ENCODE peak calls at places on chromosomes 2 and 18, in eight cellular contexts. Z is stimulated activated CD8-positive, alpha-beta memory T cell treated with anti-CD3 and anti-CD28 coated beads, Interleukin-4, amount 100 ng/mL, for 4 hours; H is GM13977; C is iris pigment epithelial cell; Y is amniotic stem cell; M is AG04449; I is putamen; L is NCI-H2081 treated with DMSO at 0.1 percent for 48 hours. S is an unnamed sample.

GRCh38 chr2:50691518-50691917 is 340.4 kb downstream of the NRXN1 start:
- DNase-seq in Z (no peak), H (no peak), C (no peak), Y (no peak), M (no peak), I (peak), L (no peak), S (no peak)

GRCh38 chr2:173959909-173960308 is 5.3 kb downstream of the SP3 start:
- DNase-seq in Z (no peak), H (no peak), C (no peak), Y (no peak), M (no peak), I (no peak), L (no peak), S (no peak)

GRCh38 chr18:293557-293956 is 25.7 kb upstream of the THOC1 start:
- DNase-seq in Z (no peak), H (no peak), C (peak), Y (no peak), M (no peak), I (no peak), L (no peak), S (no peak)

GRCh38 chr2:44730583-44730982 is 210.9 kb upstream of the SIX3 start:
- DNase-seq in Z (no peak), H (no peak), C (no peak), Y (no peak), M (no peak), I (no peak), L (no peak), S (no peak)

GRCh38 chr2:67841711-67842110 is 221.1 kb downstream of the C1D start:
- DNase-seq in Z (no peak), H (no peak), C (no peak), Y (no peak), M (no peak), I (no peak), L (no peak), S (no peak)

GRCh38 chr18:45449761-45450227 is 165.5 kb upstream of the SLC14A2 start:
- DNase-seq in Z (no peak), H (no peak), C (peak), Y (no peak), M (no peak), I (no peak), L (no peak), S (peak)

GRCh38 chr18:33212363-33212762 is 228.2 kb downstream of the CCDC178 start:
- DNase-seq in Z (no peak), H (no peak), C (no peak), Y (no peak), M (no peak), I (no peak), L (no peak), S (no peak)

GRCh38 chr2:75190271-75190990 is 8.9 kb downstream of the TACR1 start:
- DNase-seq in Z (no peak), H (no peak), C (no peak), Y (no peak), M (no peak), I (no peak), L (no peak), S (no peak)

GRCh38 chr2:36476411-36476810 is 120.8 kb downstream of the CRIM1 start:
- DNase-seq in Z (no peak), H (no peak), C (no peak), Y (no peak), M (no peak), I (no peak), L (no peak), S (no peak)

GRCh38 chr18:62944454-62944853 is 229.1 kb downstream of the PHLPP1 start:
- DNase-seq in Z (no peak), H (no peak), C (no peak), Y (no peak), M (no peak), I (no peak), L (no peak), S (no peak)

GRCh38 chr2:142069489-142069888 is 61.3 kb downstream of the LRP1B start:
- DNase-seq in Z (no peak), H (no peak), C (no peak), Y (no peak), M (no peak), I (no peak), L (no peak), S (no peak)

GRCh38 chr2:241036397-241036963 is 38.1 kb downstream of the SNED1 start:
- DNase-seq in Z (peak), H (peak), C (no peak), Y (no peak), M (no peak), I (no peak), L (no peak), S (no peak)

GRCh38 chr18:48022531-48023330 is 92.3 kb upstream of the SMAD2 start:
- DNase-seq in Z (no peak), H (peak), C (peak), Y (peak), M (no peak), I (peak), L (no peak), S (no peak)

GRCh38 chr2:102258025-102258385 is 53.4 kb upstream of the IL1RL1 start:
- DNase-seq in Z (no peak), H (no peak), C (no peak), Y (no peak), M (no peak), I (no peak), L (no peak), S (no peak)

GRCh38 chr2:8197101-8197500 is 484.8 kb upstream of the ID2 start:
- DNase-seq in Z (no peak), H (no peak), C (no peak), Y (no peak), M (no peak), I (no peak), L (no peak), S (no peak)

GRCh38 chr2:129923265-129924141 is 56.0 kb upstream of the RAB6C start:
- DNase-seq in Z (no peak), H (peak), C (peak), Y (peak), M (no peak), I (peak), L (no peak), S (no peak)

GRCh38 chr2:15096873-15097272 is 464.3 kb downstream of the NBAS start:
- DNase-seq in Z (no peak), H (no peak), C (no peak), Y (no peak), M (no peak), I (no peak), L (no peak), S (no peak)

GRCh38 chr2:24839729-24840128 is 46.5 kb downstream of the CENPO start:
- DNase-seq in Z (no peak), H (no peak), C (no peak), Y (no peak), M (no peak), I (no peak), L (no peak), S (no peak)

GRCh38 chr18:77263471-77263774 is 13.8 kb downstream of the GALR1 start:
- DNase-seq in Z (no peak), H (no peak), C (no peak), Y (no peak), M (no peak), I (no peak), L (no peak), S (no peak)

GRCh38 chr2:238299803-238300202 is 11.4 kb upstream of the PER2 start:
- DNase-seq in Z (no peak), H (no peak), C (no peak), Y (no peak), M (no peak), I (no peak), L (no peak), S (no peak)

GRCh38 chr2:149383340-149383739 is 53.0 kb downstream of the LYPD6 start:
- DNase-seq in Z (no peak), H (no peak), C (peak), Y (no peak), M (peak), I (no peak), L (no peak), S (no peak)

GRCh38 chr18:24270937-24271380 is 126.7 kb downstream of the OSBPL1A start:
- DNase-seq in Z (no peak), H (no peak), C (peak), Y (no peak), M (no peak), I (peak), L (no peak), S (no peak)

GRCh38 chr2:38997784-38998183 is 108.1 kb downstream of the ARHGEF33 start:
- DNase-seq in Z (no peak), H (no peak), C (peak), Y (peak), M (peak), I (no peak), L (no peak), S (no peak)

GRCh38 chr18:67386028-67386427 is 130.5 kb downstream of the DSEL start:
- DNase-seq in Z (no peak), H (no peak), C (peak), Y (no peak), M (no peak), I (no peak), L (no peak), S (no peak)

GRCh38 chr18:22422909-22423548 is 5.3 kb upstream of the CTAGE1 start:
- DNase-seq in Z (no peak), H (no peak), C (peak), Y (no peak), M (no peak), I (peak), L (no peak), S (no peak)

GRCh38 chr18:64330161-64330560 is 181.3 kb upstream of the LINC00305 start:
- DNase-seq in Z (no peak), H (peak), C (no peak), Y (no peak), M (no peak), I (no peak), L (no peak), S (no peak)

GRCh38 chr2:25286025-25286400 is 55.7 kb downstream of the DNMT3A start:
- DNase-seq in Z (peak), H (peak), C (no peak), Y (no peak), M (no peak), I (no peak), L (no peak), S (no peak)

GRCh38 chr2:128381001-128381938 is 62.6 kb upstream of the HS6ST1 start:
- DNase-seq in Z (no peak), H (no peak), C (no peak), Y (no peak), M (no peak), I (no peak), L (peak), S (no peak)

GRCh38 chr2:167581961-167582574 is 665.3 kb downstream of the STK39 start:
- DNase-seq in Z (no peak), H (no peak), C (peak), Y (no peak), M (no peak), I (no peak), L (no peak), S (no peak)

GRCh38 chr18:46291149-46291548 is 187.0 kb downstream of the HAUS1 start:
- DNase-seq in Z (no peak), H (no peak), C (no peak), Y (no peak), M (no peak), I (no peak), L (no peak), S (no peak)

GRCh38 chr2:120360307-120360855 is 14.4 kb downstream of the INHBB start:
- DNase-seq in Z (no peak), H (no peak), C (peak), Y (no peak), M (no peak), I (no peak), L (no peak), S (no peak)

GRCh38 chr2:218395456-218395825 is 4.2 kb upstream of the CTDSP1 start:
- DNase-seq in Z (no peak), H (no peak), C (no peak), Y (no peak), M (no peak), I (no peak), L (no peak), S (no peak)

GRCh38 chr2:212548459-212548815 is 9.8 kb upstream of the ERBB4 start:
- DNase-seq in Z (no peak), H (no peak), C (peak), Y (no peak), M (no peak), I (no peak), L (no peak), S (no peak)

GRCh38 chr2:235087812-235088607 is 136.2 kb downstream of the SH3BP4 start:
- DNase-seq in Z (no peak), H (no peak), C (peak), Y (no peak), M (no peak), I (no peak), L (no peak), S (no peak)

GRCh38 chr2:62229082-62229620 is 33.2 kb downstream of the B3GNT2 start:
- DNase-seq in Z (no peak), H (no peak), C (peak), Y (no peak), M (no peak), I (no peak), L (no peak), S (no peak)

GRCh38 chr2:110796724-110797301 is 64.4 kb downstream of the ACOXL start:
- DNase-seq in Z (no peak), H (no peak), C (peak), Y (no peak), M (no peak), I (no peak), L (no peak), S (no peak)

GRCh38 chr2:101356486-101356885 is 30.8 kb downstream of the CREG2 start:
- DNase-seq in Z (no peak), H (no peak), C (peak), Y (no peak), M (no peak), I (no peak), L (no peak), S (no peak)